ENCODE peak calls at places on chromosomes 16 and 17, in seven cellular contexts. D is cardiac muscle cell, X is RWPE2, E is tibial nerve, A is vagina, G is Caco-2, T is stomach. Q is an unnamed sample. For H3K4me1 and H3K27me3, the result is how much of the 10 kb centered on the place peaks cover.

GRCh38 chr17:81700353-81701287 is 2.5 kb upstream of the MRPL12 start:
- DNase-seq in X (peak), A (no peak), D (no peak), G (no peak), E (no peak), T (no peak), Q (no peak)

GRCh38 chr17:30116661-30117547 is at the start of gene NSRP1:
- DNase-seq in E (peak), T (peak), G (peak), X (peak), A (no peak), D (peak), Q (peak)

GRCh38 chr17:82648761-82649474 is 674 bp upstream of the WDR45B start:
- DNase-seq in E (no peak), G (peak), X (no peak), A (no peak), T (peak), D (no peak), Q (no peak)

GRCh38 chr16:22250522-22250921 is 44.4 kb downstream of the EEF2K start:
- DNase-seq in G (no peak), E (no peak), D (peak), T (no peak), X (no peak), A (no peak), Q (no peak)

GRCh38 chr17:80800775-80801391 is 190.8 kb upstream of the CHMP6 start:
- DNase-seq in T (no peak), X (no peak), D (no peak), G (no peak), A (no peak), E (no peak), Q (no peak)

GRCh38 chr17:42832213-42832933 is 824 bp upstream of the PSME3 start:
- DNase-seq in D (no peak), E (no peak), T (no peak), G (no peak), A (no peak), X (no peak), Q (no peak)

GRCh38 chr16:86575754-86576557 is 2.4 kb upstream of the FOXL1 start:
- DNase-seq in T (peak), A (no peak), G (peak), E (peak), D (peak), X (peak), Q (peak)

GRCh38 chr16:60945225-60945624 is 1091.0 kb downstream of the CDH8 start:
- DNase-seq in E (no peak), G (peak), D (no peak), T (no peak), A (no peak), X (no peak), Q (no peak)

GRCh38 chr16:86067516-86067915 is 168.6 kb downstream of the IRF8 start:
- DNase-seq in E (no peak), D (no peak), G (no peak), T (no peak), X (no peak), A (no peak), Q (no peak)

DNA sequence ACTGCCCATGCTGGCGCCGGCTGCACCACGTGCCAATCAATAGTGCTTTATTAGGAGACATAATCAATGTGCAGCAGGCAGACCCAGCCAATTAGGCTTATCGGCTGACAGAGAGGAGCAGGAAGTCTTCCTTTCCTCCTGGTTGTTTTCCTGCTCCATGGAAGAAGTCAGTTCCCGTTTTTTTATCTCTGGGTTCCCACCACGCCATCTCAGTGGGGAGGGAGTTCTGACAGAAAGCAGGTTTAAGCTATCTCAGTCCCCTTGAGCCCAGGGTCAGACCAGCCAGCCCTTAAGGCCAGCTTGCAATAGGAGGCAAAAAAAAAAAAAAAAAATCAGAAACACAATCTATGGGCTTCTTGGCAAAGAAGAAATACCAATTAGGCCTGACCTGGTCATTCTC is 68.1 kb upstream of the IRX6 start:
- DNase-seq in D (no peak), X (no peak), A (peak), E (no peak), T (no peak), G (no peak), Q (no peak)
- H3K4me1 ChIP-seq in D (under half), X (under half), A (under half), E (under half), T (under half), G (under half), Q (under half)

DNA sequence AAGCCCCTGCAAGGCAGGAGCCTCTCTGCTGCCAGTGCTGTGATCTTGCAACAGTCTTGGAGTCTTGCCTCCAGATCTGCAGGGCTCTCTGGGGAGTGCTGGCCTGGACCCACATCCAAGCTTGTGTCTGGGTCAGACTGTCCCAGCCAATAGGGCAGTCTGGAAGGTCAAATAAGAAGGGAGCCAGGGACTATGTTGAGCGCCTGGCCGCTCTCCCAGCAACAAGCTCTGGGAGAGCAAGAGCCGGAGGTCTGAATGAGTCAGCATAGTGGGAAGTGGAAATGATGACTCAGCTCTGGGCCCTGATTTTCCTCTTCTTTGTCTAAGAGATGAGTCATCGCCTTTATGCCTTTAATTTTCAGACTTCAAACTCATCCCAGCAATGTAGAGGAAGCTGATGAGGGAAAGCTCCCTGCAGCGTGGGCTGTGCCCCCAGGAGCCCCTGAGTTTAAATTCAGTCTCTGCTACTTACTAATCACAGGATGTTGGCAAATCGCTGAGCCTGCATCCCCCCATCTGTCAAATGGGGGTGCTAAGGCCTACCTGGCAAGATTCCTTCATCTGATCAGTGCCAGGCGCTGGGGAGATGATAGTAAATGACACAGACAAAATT is 43.6 kb upstream of the HAPSTR1 start:
- DNase-seq in E (peak), A (no peak), T (peak), D (peak), X (peak), G (peak), Q (peak)
- H3K27me3 ChIP-seq in E (under half), A (under half), T (under half), D (under half), X (under half), G (under half), Q (under half)

DNA sequence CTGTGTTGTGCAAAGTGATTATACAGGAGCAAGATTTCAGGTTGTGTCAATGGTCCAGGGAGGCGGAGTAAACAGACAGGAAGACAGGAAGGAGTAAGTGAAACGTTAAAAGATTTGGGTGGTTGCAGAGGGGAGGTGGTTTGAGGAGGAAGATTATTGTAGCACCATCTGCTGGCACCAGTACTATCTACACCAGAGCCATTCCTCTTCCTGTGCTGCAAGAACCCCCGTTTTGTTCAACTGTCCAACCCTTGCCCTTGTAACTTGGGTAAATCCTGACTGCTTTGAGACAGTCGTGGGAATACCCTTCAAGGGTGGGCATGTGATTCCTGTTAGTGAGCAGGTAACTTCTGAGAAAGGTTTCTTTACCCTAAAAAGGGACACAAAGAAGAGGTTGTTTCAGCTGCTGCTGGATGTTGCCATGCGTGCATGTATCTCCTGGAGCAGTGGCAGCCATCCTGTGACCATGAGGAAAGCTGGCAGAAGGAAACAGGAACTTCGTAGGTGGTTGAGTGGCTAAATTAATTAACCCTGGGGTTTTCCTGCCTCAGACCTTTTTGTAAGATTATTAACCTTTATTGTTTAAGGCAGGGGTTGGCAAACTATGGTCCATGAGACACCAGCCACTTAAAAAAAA is 124.1 kb downstream of the PRKCA start:
- DNase-seq in E (no peak), A (no peak), T (no peak), G (peak), D (peak), X (no peak), Q (peak)
- TF ChIP-seq CTCF in E (no peak), A (no peak), T (no peak), G (peak), D (peak), X (peak), Q (peak)

GRCh38 chr17:16484445-16485169 is 7.4 kb downstream of the LRRC75A start:
- DNase-seq in A (no peak), D (no peak), G (no peak), T (no peak), X (no peak), E (no peak), Q (no peak)

GRCh38 chr17:16480995-16481394 is 11.0 kb downstream of the LRRC75A start:
- DNase-seq in A (no peak), D (no peak), X (no peak), T (peak), E (no peak), G (no peak), Q (no peak)

GRCh38 chr17:16479264-16479663 is 12.7 kb downstream of the LRRC75A start:
- DNase-seq in X (no peak), A (no peak), G (no peak), D (no peak), T (no peak), E (no peak), Q (no peak)

GRCh38 chr17:16483021-16483645 is 8.9 kb downstream of the LRRC75A start:
- DNase-seq in G (no peak), A (no peak), D (no peak), E (no peak), X (no peak), T (no peak), Q (no peak)

GRCh38 chr17:16482253-16482652 is 9.7 kb downstream of the LRRC75A start:
- DNase-seq in A (no peak), D (no peak), E (no peak), T (no peak), G (no peak), X (no peak), Q (no peak)
- H3K4me1 ChIP-seq in A (under half), D (under half), E (under half), T (under half), G (under half), X (under half), Q (under half)

GRCh38 chr16:62038225-62038624 is 2.0 kb upstream of the CDH8 start:
- DNase-seq in G (no peak), X (no peak), D (no peak), T (no peak), A (no peak), E (no peak), Q (no peak)
- H3K27me3 ChIP-seq in G (under half), X (half or more), D (under half), T (half or more), A (under half), E (under half), Q (under half)

GRCh38 chr17:6413073-6413472 is 21.8 kb downstream of the AIPL1 start:
- DNase-seq in E (no peak), X (no peak), G (no peak), D (peak), A (no peak), T (no peak), Q (peak)
- TF ChIP-seq CTCF in E (no peak), X (peak), G (peak), D (peak), A (no peak), T (no peak), Q (peak)

GRCh38 chr17:46929413-46929812 is 6.5 kb downstream of the GOSR2 start:
- DNase-seq in X (no peak), E (no peak), G (no peak), T (no peak), D (no peak), A (no peak), Q (peak)
- H3K4me1 ChIP-seq in X (under half), E (under half), G (under half), T (under half), D (under half), A (under half), Q (under half)

GRCh38 chr16:2968368-2968737 is 795 bp upstream of the PAQR4 start:
- DNase-seq in G (peak), T (no peak), E (no peak), D (no peak), X (no peak), A (no peak), Q (no peak)
- H3K27me3 ChIP-seq in G (under half), T (half or more), E (under half), D (under half), X (under half), A (under half), Q (under half)

GRCh38 chr17:27907976-27908558 is 14.9 kb upstream of the LYRM9 start:
- DNase-seq in T (no peak), X (no peak), D (no peak), G (no peak), E (no peak), A (no peak), Q (no peak)
- TF ChIP-seq CTCF in T (no peak), X (no peak), D (no peak), G (no peak), E (no peak), A (no peak), Q (no peak)

GRCh38 chr17:76962858-76963257 is 94.7 kb downstream of the MGAT5B start:
- DNase-seq in E (no peak), D (no peak), G (no peak), A (no peak), X (no peak), T (no peak), Q (no peak)
- H3K4me1 ChIP-seq in E (under half), D (under half), G (under half), A (under half), X (under half), T (under half), Q (under half)

Q was measured in fibroblast of lung.